ENCODE peak calls at places on chromosomes 5 and 9, in nine cellular contexts. M, N, K, O, V, L, F, J and S are unnamed samples.

GRCh38 chr9:78261403-78262001 is 25.6 kb downstream of the CEP78 start:
- DNase-seq in M (no peak), N (no peak), K (peak), O (no peak), V (no peak), L (no peak), F (peak), J (peak), S (no peak)

GRCh38 chr9:125405938-125406811 is 144.5 kb downstream of the GAPVD1 start:
- DNase-seq in M (no peak), N (no peak), K (no peak), O (no peak), V (no peak), L (no peak), F (no peak), J (peak), S (no peak)

GRCh38 chr5:157761690-157762611 is 18.4 kb downstream of the LSM11 start:
- DNase-seq in M (no peak), N (no peak), K (peak), O (no peak), V (peak), L (no peak), F (peak), J (peak), S (no peak)

GRCh38 chr9:129323376-129323998 is 145.4 kb upstream of the IER5L start:
- DNase-seq in M (no peak), N (no peak), K (no peak), O (no peak), V (no peak), L (no peak), F (no peak), J (no peak), S (peak)

GRCh38 chr9:33381231-33381791 is 21.1 kb downstream of the AQP7 start:
- DNase-seq in M (no peak), N (no peak), K (no peak), O (no peak), V (no peak), L (no peak), F (no peak), J (no peak), S (no peak)

GRCh38 chr5:176884571-176884890 is 14.6 kb downstream of the HK3 start:
- DNase-seq in M (no peak), N (no peak), K (no peak), O (no peak), V (no peak), L (no peak), F (no peak), J (no peak), S (no peak)

GRCh38 chr9:35237303-35237702 is 75.5 kb downstream of the UNC13B start:
- DNase-seq in M (no peak), N (no peak), K (no peak), O (no peak), V (peak), L (no peak), F (no peak), J (no peak), S (peak)

GRCh38 chr9:109908459-109909390 is 128.7 kb downstream of the PALM2AKAP2 start:
- DNase-seq in M (no peak), N (no peak), K (no peak), O (no peak), V (no peak), L (no peak), F (no peak), J (peak), S (no peak)

GRCh38 chr9:111287127-111287526 is 42.9 kb downstream of the OR2K2 start:
- DNase-seq in M (peak), N (no peak), K (no peak), O (no peak), V (no peak), L (no peak), F (peak), J (peak), S (no peak)

GRCh38 chr5:17343675-17344074 is 126.2 kb downstream of the BASP1 start:
- DNase-seq in M (peak), N (no peak), K (peak), O (no peak), V (no peak), L (peak), F (peak), J (peak), S (no peak)

GRCh38 chr9:123111427-123111826 is 78.0 kb downstream of the GPR21 start:
- DNase-seq in M (no peak), N (no peak), K (no peak), O (no peak), V (peak), L (no peak), F (no peak), J (no peak), S (peak)

GRCh38 chr5:110973510-110973909 is 98.0 kb upstream of the TSLP start:
- DNase-seq in M (no peak), N (no peak), K (no peak), O (no peak), V (no peak), L (no peak), F (no peak), J (no peak), S (no peak)
- TF ChIP-seq CTCF in M (no peak), N (no peak), K (no peak), O (no peak), V (no peak), L (no peak), F (no peak), J (no peak), S (no peak)

DNA sequence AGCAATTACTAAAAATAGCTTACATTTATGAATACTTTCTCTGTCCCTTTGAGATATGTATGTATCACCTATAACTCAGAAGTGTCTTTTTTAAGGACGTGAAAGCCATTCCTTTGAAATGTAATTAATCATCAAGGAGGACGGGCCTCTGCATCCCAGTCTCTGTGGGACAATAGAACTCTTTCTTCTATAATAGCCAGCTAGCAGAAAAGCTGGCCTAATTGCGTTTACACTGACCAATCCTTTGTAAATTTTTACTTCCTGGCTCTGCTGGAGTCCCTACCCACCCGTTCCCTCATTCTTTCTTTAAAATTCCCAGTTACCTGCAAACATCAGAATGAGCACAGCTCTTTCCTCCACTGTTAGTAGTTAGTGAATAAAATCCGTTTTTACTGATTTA is 1002.6 kb downstream of the CDH18 start:
- DNase-seq in M (no peak), N (no peak), K (no peak), O (no peak), V (no peak), L (no peak), F (no peak), J (no peak), S (no peak)
- H3K4me3 ChIP-seq in M (no peak), N (no peak), K (no peak), O (no peak), V (no peak), L (no peak), F (no peak), J (no peak), S (no peak)

GRCh38 chr9:81969971-81970370 is 18.6 kb upstream of the SPATA31D1 start:
- DNase-seq in M (no peak), N (no peak), K (no peak), O (no peak), V (no peak), L (no peak), F (no peak), J (no peak), S (no peak)
- TF ChIP-seq CTCF in M (no peak), N (no peak), K (no peak), O (no peak), V (no peak), L (no peak), F (no peak), J (no peak), S (no peak)

GRCh38 chr5:73121109-73121443 is 701 bp downstream of the TMEM171 start:
- DNase-seq in M (no peak), N (no peak), K (no peak), O (no peak), V (no peak), L (no peak), F (no peak), J (no peak), S (no peak)
- H3K4me3 ChIP-seq in M (peak), N (peak), K (no peak), O (no peak), V (no peak), L (no peak), F (peak), J (peak), S (no peak)